ENCODE peak calls at places on chromosomes 3 and 15, in ten cellular contexts. T is HCT116; M is DND-41; N is CD8-positive, alpha-beta memory T cell; O is A673; H is CD4-positive, alpha-beta T cell; K is CD4-positive, alpha-beta memory T cell; J is cardiac muscle cell; F is RWPE2; I is endodermal cell. Q is an unnamed sample.
A peak's percentile ranks its signal among the peaks of the same experiment; 100 is the strongest.

GRCh38 chr15:70235347-70235746 is 137.6 kb upstream of the TLE3 start:
- DNase-seq in K (no peak), O (peak; percentile 33), M (no peak), F (peak; percentile 25), J (no peak), H (no peak), N (no peak), I (peak; percentile 38), T (no peak), Q (no peak)

GRCh38 chr15:41637086-41637485 is 23.1 kb upstream of the MGA start:
- DNase-seq in O (no peak), I (no peak), F (no peak), M (no peak), T (no peak), K (no peak), N (no peak), H (no peak), J (no peak), Q (no peak)

GRCh38 chr3:52468336-52468735 is 12.9 kb downstream of the NISCH start:
- DNase-seq in J (no peak), O (peak; percentile 14), I (no peak), H (no peak), N (no peak), T (no peak), F (no peak), M (no peak), K (no peak), Q (no peak)

GRCh38 chr15:57703387-57703786 is 3.1 kb upstream of the POLR2M start:
- DNase-seq in I (no peak), O (no peak), M (peak; percentile 34), H (no peak), K (peak; percentile 54), F (no peak), N (peak; percentile 60), J (no peak), T (no peak), Q (peak; percentile 45)

GRCh38 chr15:23629234-23629805 is 18.3 kb downstream of the MAGEL2 start:
- DNase-seq in K (no peak), O (peak; percentile 2), T (no peak), I (no peak), J (peak; percentile 21), H (no peak), M (no peak), F (no peak), N (no peak), Q (no peak)

GRCh38 chr15:73560501-73561117 is 72.6 kb downstream of the NPTN start:
- DNase-seq in N (peak; percentile 16), K (peak; percentile 18), H (no peak), I (no peak), M (peak; percentile 9), O (peak; percentile 83), J (peak; percentile 71), T (peak; percentile 46), F (no peak), Q (peak; percentile 26)

GRCh38 chr15:81155375-81156218 is 21.5 kb downstream of the CFAP161 start:
- DNase-seq in H (no peak), M (peak; percentile 11), O (peak; percentile 48), T (peak; percentile 45), I (peak; percentile 61), F (no peak), J (peak; percentile 50), N (peak; percentile 20), K (peak; percentile 8), Q (no peak)

GRCh38 chr15:71066983-71067382 is 48.3 kb upstream of the THSD4 start:
- DNase-seq in H (no peak), M (no peak), I (no peak), N (no peak), F (no peak), J (no peak), T (no peak), O (no peak), K (no peak), Q (peak; percentile 22)

GRCh38 chr15:51759557-51760070 is 8.2 kb downstream of the TMOD2 start:
- DNase-seq in O (peak; percentile 13), I (peak; percentile 76), N (no peak), J (peak; percentile 57), H (no peak), T (no peak), F (no peak), K (no peak), M (no peak), Q (no peak)

GRCh38 chr15:63985221-63986184 is 60.8 kb downstream of the DAPK2 start:
- DNase-seq in J (peak; percentile 48), O (no peak), N (no peak), T (no peak), F (no peak), I (no peak), K (no peak), H (no peak), M (no peak), Q (no peak)

GRCh38 chr3:182052360-182052759 is 340.6 kb downstream of the SOX2 start:
- DNase-seq in M (no peak), N (no peak), J (no peak), K (no peak), H (no peak), O (no peak), I (no peak), F (no peak), T (no peak), Q (peak; percentile 88)

GRCh38 chr15:72902245-72902928 is 118.8 kb upstream of the ADPGK start:
- DNase-seq in F (no peak), J (no peak), M (no peak), I (no peak), O (no peak), N (no peak), H (no peak), T (no peak), K (no peak), Q (no peak)

DNA sequence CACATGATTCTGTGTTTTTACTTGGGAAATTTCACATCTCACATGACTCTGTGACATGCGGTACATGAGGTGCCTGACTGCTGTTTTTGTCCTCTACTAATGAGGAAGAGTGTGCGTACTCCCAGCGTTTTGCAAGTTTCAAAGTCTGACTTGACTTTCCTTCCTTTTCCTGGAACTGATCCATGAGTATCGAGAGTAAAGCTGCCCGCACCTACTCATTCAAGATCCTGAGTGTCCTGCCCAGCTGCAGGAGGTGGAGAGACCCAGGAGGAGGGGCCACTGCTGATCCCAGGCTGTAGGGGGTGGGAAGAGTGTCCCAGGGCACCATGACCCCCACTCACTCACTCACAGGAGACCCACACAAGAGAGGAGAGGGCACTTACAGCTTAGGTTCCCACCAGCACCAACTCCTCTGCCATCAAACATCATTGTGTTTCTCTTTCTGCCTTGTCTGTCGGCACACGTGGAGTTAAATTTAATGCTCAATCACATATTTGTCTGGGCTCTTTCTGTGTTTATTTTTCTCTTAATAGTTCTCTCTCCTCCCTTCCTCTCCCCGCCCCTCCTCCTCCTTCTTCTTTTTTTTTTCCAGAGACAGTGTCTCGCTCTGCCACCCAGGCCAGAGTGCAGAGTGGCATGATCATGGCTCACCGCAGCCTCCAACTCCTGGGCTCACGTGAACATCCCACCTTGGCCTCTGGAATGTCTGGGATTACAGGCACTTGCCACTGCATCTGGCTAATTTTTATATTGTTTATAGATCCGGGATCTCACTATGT is 1.4 kb downstream of the CCR5AS start:
- DNase-seq in O (no peak), J (no peak), K (no peak), I (no peak), T (no peak), F (no peak), M (no peak), H (no peak), N (no peak), Q (no peak)
- H3K27ac ChIP-seq in O (no peak overlapping the region), J (no peak overlapping the region), K (no peak overlapping the region), I (no peak overlapping the region), T (no peak overlapping the region), F (no peak overlapping the region), M (no peak overlapping the region), H (no peak overlapping the region), N (peak overlapping the region; percentile 75), Q (peak overlapping the region; percentile 13)

GRCh38 chr3:16511561-16512434 is 1.7 kb downstream of the RFTN1 start:
- DNase-seq in T (no peak), O (no peak), M (peak; percentile 83), H (peak; percentile 67), I (peak; percentile 53), N (peak; percentile 91), J (no peak), F (no peak), K (peak; percentile 81), Q (no peak)
- H3K27ac ChIP-seq in T (no peak overlapping the region), O (no peak overlapping the region), M (peak overlapping the region; percentile 91), H (peak overlapping the region; percentile 85), I (no peak overlapping the region), N (peak overlapping the region; percentile 81), J (no peak overlapping the region), F (no peak overlapping the region), K (peak overlapping the region; percentile 73), Q (no peak overlapping the region)

GRCh38 chr3:134327594-134327975 is 46.7 kb downstream of the AMOTL2 start:
- DNase-seq in J (no peak), N (no peak), O (no peak), I (peak; percentile 55), K (no peak), M (no peak), T (no peak), F (peak; percentile 96), H (no peak), Q (no peak)

GRCh38 chr3:134325106-134325705 is 49.0 kb downstream of the AMOTL2 start:
- DNase-seq in T (no peak), I (peak; percentile 52), J (no peak), H (no peak), O (no peak), F (no peak), N (no peak), K (no peak), M (no peak), Q (no peak)

GRCh38 chr3:134326760-134327593 is 47.3 kb downstream of the AMOTL2 start:
- DNase-seq in K (no peak), M (no peak), J (peak; percentile 67), O (peak; percentile 93), T (no peak), H (no peak), N (no peak), F (peak; percentile 91), I (peak; percentile 92), Q (no peak)

GRCh38 chr3:134325722-134326121 is 48.5 kb downstream of the AMOTL2 start:
- DNase-seq in M (no peak), K (no peak), O (no peak), T (no peak), N (no peak), J (no peak), I (no peak), H (no peak), F (peak; percentile 70), Q (no peak)

DNA sequence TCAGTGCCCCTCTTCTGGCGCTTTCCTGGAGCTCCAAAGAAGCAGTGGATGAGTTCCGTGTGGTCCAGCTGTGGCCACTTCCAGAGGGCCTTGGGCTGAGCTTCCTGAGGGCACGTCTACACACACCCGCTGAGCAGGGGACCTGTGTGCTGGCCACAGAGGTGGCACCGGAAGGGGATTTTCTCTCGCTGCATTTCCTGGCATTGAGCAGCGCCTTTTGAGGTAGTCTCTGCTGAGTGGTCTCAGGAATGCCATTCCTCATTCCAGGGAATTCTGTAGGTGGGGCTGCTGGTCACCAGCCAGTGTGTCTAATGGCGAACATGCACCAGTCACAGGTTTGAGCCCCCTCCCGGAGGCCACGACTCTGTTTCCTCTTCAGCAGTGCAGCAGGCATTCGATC is 48.1 kb downstream of the AMOTL2 start:
- DNase-seq in H (no peak), O (no peak), K (no peak), N (no peak), I (peak; percentile 71), F (peak; percentile 23), J (no peak), M (no peak), T (no peak), Q (no peak)
- H3K27ac ChIP-seq in H (no peak overlapping the region), O (no peak overlapping the region), K (no peak overlapping the region), N (no peak overlapping the region), I (no peak overlapping the region), F (peak overlapping the region; percentile 100), J (peak overlapping the region; percentile 48), M (no peak overlapping the region), T (no peak overlapping the region), Q (peak overlapping the region; percentile 100)

GRCh38 chr3:124107491-124107890 is 115.6 kb upstream of the ROPN1 start:
- DNase-seq in F (no peak), M (no peak), T (no peak), J (no peak), O (no peak), H (no peak), N (no peak), K (no peak), I (no peak), Q (no peak)
- H3K27ac ChIP-seq in F (no peak overlapping the region), M (no peak overlapping the region), T (no peak overlapping the region), J (no peak overlapping the region), O (no peak overlapping the region), H (no peak overlapping the region), N (no peak overlapping the region), K (no peak overlapping the region), I (no peak overlapping the region), Q (no peak overlapping the region)

Q was measured in epithelial cell of prostate.